ENCODE peak calls at places on chromosomes 12 and 14, in four cellular contexts. One of them, this sample, is unnamed.

GRCh38 chr12:123952037-123952436 is 20.6 kb downstream of the CCDC92 start:
- DNase-seq in K562: no peak
- DNase-seq in IMR-90: peak; percentile 62
- DNase-seq in HepG2: no peak
- DNase-seq in this sample: no peak

GRCh38 chr12:102888511-102888910 is 28.5 kb downstream of the PAH start:
- DNase-seq in K562: no peak
- DNase-seq in IMR-90: no peak
- DNase-seq in HepG2: no peak
- DNase-seq in this sample: no peak

GRCh38 chr12:85466906-85467305 is 186.9 kb downstream of the ALX1 start:
- DNase-seq in K562: no peak
- DNase-seq in IMR-90: peak; percentile 3
- DNase-seq in HepG2: no peak
- DNase-seq in this sample: no peak

GRCh38 chr14:73814158-73814557 is 37.5 kb upstream of the PTGR2 start:
- DNase-seq in K562: no peak
- DNase-seq in IMR-90: no peak
- DNase-seq in HepG2: no peak
- DNase-seq in this sample: no peak

GRCh38 chr12:124174406-124174805 is 120.5 kb upstream of the RFLNA start:
- DNase-seq in K562: no peak
- DNase-seq in IMR-90: no peak
- DNase-seq in HepG2: no peak
- DNase-seq in this sample: no peak

GRCh38 chr12:67940780-67941243 is 48.4 kb upstream of the IFNG-AS1 start:
- DNase-seq in K562: no peak
- DNase-seq in IMR-90: peak; percentile 40
- DNase-seq in HepG2: peak; percentile 9
- DNase-seq in this sample: no peak

GRCh38 chr14:104353921-104354701 is 215.7 kb downstream of the KIF26A start:
- DNase-seq in K562: no peak
- DNase-seq in IMR-90: no peak
- DNase-seq in HepG2: no peak
- DNase-seq in this sample: no peak

GRCh38 chr14:55126089-55126488 is 3.0 kb upstream of the LGALS3 start:
- DNase-seq in K562: no peak
- DNase-seq in IMR-90: no peak
- DNase-seq in HepG2: no peak
- DNase-seq in this sample: no peak

GRCh38 chr12:64780531-64781373 is 21.5 kb upstream of the GNS start:
- DNase-seq in K562: no peak
- DNase-seq in IMR-90: no peak
- DNase-seq in HepG2: no peak
- DNase-seq in this sample: peak; percentile 33
- TF ChIP-seq POLR2A in K562: no peak
- TF ChIP-seq POLR2A in IMR-90: no peak
- TF ChIP-seq POLR2A in HepG2: no peak
- TF ChIP-seq POLR2A in this sample: no peak

DNA sequence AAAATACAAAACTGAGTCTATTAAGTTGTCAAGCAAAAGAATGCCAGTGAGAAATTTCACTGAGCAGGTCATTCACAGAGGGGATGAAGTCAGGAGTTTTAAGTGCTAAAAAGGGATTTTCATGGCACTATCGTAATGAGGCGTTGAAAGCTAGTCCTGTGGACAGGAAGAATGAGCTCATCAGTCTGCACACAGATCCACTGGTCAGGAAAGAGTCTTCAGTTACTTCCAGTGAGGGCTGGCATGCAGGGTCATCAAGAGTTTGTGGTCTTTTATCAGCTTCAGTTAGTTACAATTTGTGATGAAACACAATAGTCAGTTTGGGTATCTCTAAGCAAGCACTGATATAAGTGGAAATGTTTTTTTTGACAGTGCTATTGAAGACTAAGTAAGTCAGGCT is 88.1 kb upstream of the WSCD2 start:
- DNase-seq in K562: no peak
- DNase-seq in IMR-90: no peak
- DNase-seq in HepG2: no peak
- DNase-seq in this sample: no peak
- TF ChIP-seq SMC3 in K562: no peak
- TF ChIP-seq SMC3 in IMR-90: no peak
- TF ChIP-seq SMC3 in HepG2: no peak
- TF ChIP-seq SMC3 in this sample: no peak

GRCh38 chr12:6851153-6851920 is at the start of gene CDCA3:
- DNase-seq in K562: peak; percentile 97
- DNase-seq in IMR-90: peak; percentile 98
- DNase-seq in HepG2: peak; percentile 99
- DNase-seq in this sample: peak; percentile 99
- TF ChIP-seq POLR2A in K562: peak; percentile 59
- TF ChIP-seq POLR2A in IMR-90: peak; percentile 84
- TF ChIP-seq POLR2A in HepG2: peak; percentile 95
- TF ChIP-seq POLR2A in this sample: peak; percentile 41

GRCh38 chr12:50252977-50253376 is 30.3 kb downstream of the LIMA1 start:
- DNase-seq in K562: no peak
- DNase-seq in IMR-90: no peak
- DNase-seq in HepG2: no peak
- DNase-seq in this sample: no peak

GRCh38 chr12:50256761-50257160 is 26.6 kb downstream of the LIMA1 start:
- DNase-seq in K562: no peak
- DNase-seq in IMR-90: no peak
- DNase-seq in HepG2: no peak
- DNase-seq in this sample: no peak

GRCh38 chr12:50258167-50258551 is 25.2 kb downstream of the LIMA1 start:
- DNase-seq in K562: no peak
- DNase-seq in IMR-90: no peak
- DNase-seq in HepG2: no peak
- DNase-seq in this sample: peak; percentile 32

GRCh38 chr12:50261654-50262053 is 21.7 kb downstream of the LIMA1 start:
- DNase-seq in K562: peak; percentile 38
- DNase-seq in IMR-90: peak; percentile 28
- DNase-seq in HepG2: no peak
- DNase-seq in this sample: no peak

GRCh38 chr12:50257226-50258166 is 25.8 kb downstream of the LIMA1 start:
- DNase-seq in K562: no peak
- DNase-seq in IMR-90: peak; percentile 64
- DNase-seq in HepG2: no peak
- DNase-seq in this sample: peak; percentile 44
- TF ChIP-seq SMC3 in K562: no peak
- TF ChIP-seq SMC3 in IMR-90: no peak
- TF ChIP-seq SMC3 in HepG2: no peak
- TF ChIP-seq SMC3 in this sample: no peak

GRCh38 chr14:21264025-21264801 is 5.0 kb downstream of the HNRNPC start:
- DNase-seq in K562: no peak
- DNase-seq in IMR-90: peak; percentile 91
- DNase-seq in HepG2: no peak
- DNase-seq in this sample: no peak
- TF ChIP-seq POLR2A in K562: peak; percentile 35
- TF ChIP-seq POLR2A in IMR-90: peak; percentile 0
- TF ChIP-seq POLR2A in HepG2: peak; percentile 49
- TF ChIP-seq POLR2A in this sample: no peak

DNA sequence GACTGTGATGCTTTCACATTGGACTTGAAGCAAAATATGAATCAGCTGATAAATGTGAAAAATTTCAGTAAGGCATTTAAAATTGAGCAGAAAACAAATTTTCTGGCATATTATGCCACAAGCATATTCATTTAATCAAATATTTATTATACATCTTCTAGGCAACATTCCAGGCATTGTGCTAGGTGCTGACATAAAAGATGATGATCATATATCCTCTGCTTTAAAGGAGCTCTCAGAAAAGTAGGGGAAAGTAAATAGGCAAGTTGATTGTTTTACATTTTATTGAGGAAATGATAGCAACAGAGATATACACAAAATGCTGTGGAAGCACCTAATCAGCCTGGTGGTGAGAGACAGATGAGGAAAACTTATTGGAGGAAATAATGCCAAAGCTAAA is 248.9 kb downstream of the SLC16A7 start:
- DNase-seq in K562: no peak
- DNase-seq in IMR-90: no peak
- DNase-seq in HepG2: no peak
- DNase-seq in this sample: no peak
- TF ChIP-seq SMC3 in K562: no peak
- TF ChIP-seq SMC3 in IMR-90: no peak
- TF ChIP-seq SMC3 in HepG2: no peak
- TF ChIP-seq SMC3 in this sample: no peak

DNA sequence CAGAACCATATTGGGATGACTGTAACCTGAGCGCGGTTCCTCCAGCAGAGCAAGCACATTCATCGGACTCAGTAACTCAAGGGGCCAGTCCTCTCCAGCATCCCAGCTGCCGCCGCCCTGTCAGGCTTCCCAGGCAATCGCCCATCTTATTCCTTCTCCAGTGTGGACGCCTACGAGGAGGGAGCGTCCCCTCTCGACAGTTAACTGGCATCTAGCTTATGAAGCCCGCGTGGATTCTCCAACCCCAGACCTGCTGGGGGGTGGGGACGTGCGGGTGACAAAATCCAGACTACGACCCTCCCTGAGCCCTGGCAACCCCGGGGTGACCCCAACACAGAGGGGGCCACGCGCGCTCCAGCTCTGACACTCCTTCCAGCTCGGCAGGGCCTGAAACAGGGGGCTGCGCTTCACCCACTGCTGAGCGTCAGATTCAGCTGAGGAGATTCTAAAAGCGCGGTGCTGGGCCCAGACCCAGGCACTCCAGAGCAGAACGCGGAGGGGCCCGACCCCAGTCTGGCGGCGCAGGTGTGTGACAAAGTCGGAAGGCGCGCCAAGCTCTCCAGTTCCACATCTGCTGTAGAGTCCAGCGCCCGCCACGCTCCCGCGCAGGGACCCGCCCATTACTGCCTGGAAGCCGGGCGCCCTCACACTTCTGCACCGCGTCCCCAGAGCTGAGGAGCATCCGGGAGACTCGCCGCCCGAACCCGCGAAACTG is 43.9 kb upstream of the ESR2 start:
- DNase-seq in K562: peak; percentile 66
- DNase-seq in IMR-90: peak; percentile 58
- DNase-seq in HepG2: peak; percentile 47
- DNase-seq in this sample: peak; percentile 49
- TF ChIP-seq POLR2A in K562: peak; percentile 45
- TF ChIP-seq POLR2A in IMR-90: no peak
- TF ChIP-seq POLR2A in HepG2: no peak
- TF ChIP-seq POLR2A in this sample: peak; percentile 79

DNA sequence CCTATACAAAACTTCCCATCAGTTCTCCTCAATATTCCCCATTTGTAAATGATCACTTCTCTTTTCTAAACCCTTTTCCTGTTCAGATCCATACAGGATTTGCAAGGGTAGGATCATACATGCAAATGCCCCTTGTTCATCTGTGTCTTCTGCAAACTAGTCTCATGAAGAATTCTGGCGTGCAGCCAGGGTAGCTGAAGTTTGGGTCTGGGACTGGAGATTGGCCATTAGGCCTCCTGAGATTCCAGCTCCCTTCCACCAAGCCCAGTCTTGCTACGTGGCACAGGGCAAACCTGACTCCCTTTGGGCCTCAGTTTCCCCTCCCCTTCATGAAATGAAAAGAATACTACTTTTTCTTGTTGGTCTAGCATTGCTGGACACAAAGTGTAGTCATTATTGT is 11.3 kb downstream of the C3AR1 start:
- DNase-seq in K562: no peak
- DNase-seq in IMR-90: no peak
- DNase-seq in HepG2: no peak
- DNase-seq in this sample: no peak
- TF ChIP-seq SMC3 in K562: no peak
- TF ChIP-seq SMC3 in IMR-90: no peak
- TF ChIP-seq SMC3 in HepG2: no peak
- TF ChIP-seq SMC3 in this sample: no peak

GRCh38 chr12:50024804-50025186 is 499 bp downstream of the RACGAP1 start:
- DNase-seq in K562: peak; percentile 52
- DNase-seq in IMR-90: no peak
- DNase-seq in HepG2: no peak
- DNase-seq in this sample: peak; percentile 31

GRCh38 chr12:50024227-50024626 is 1.1 kb downstream of the RACGAP1 start:
- DNase-seq in K562: no peak
- DNase-seq in IMR-90: no peak
- DNase-seq in HepG2: no peak
- DNase-seq in this sample: no peak

GRCh38 chr12:50026691-50027090 is 1.4 kb upstream of the RACGAP1 start:
- DNase-seq in K562: no peak
- DNase-seq in IMR-90: no peak
- DNase-seq in HepG2: no peak
- DNase-seq in this sample: no peak

GRCh38 chr12:50022903-50023302 is 2.4 kb downstream of the RACGAP1 start:
- DNase-seq in K562: no peak
- DNase-seq in IMR-90: no peak
- DNase-seq in HepG2: no peak
- DNase-seq in this sample: no peak

DNA sequence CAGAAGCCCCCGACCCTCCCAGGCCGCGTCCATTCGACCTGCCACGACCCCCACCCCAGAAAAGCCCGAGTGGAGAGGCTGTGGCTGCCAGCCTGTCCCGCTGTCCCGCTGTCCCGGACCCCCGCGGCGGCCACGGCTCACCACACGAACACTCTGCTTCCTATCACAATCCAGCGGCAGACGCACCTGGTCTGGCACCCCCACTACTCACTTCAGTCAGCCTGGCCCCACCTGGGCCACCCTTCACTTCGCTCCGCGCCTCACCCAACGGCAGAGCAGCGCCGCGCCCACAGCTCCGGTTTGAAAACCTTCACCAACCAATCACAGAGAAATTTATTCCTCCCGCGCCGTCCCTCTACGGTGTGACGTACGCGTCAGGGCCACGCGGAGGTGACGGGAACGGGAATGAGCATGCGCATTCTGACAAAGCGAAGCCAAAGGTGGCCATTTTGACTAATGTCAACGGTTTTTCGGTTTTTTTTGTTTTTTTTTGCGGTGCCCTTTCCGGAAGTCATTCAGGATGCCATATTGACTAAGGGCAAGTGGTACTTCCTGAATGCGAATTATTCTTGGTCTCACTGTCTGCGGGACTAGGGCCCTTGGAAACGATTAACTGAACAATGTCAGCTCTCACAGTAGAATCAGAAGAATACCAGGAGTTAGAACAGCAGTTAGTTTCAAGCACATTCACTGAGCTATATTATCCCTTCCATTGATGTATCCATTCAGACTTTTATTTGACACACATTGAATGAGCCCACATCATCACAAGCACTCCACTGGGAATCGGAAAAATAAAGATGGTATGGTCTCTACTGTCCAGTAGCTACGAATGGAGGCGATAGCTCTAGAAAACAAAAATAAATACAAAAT is at the start of gene RACGAP1:
- DNase-seq in K562: peak; percentile 99
- DNase-seq in IMR-90: peak; percentile 98
- DNase-seq in HepG2: peak; percentile 97
- DNase-seq in this sample: peak; percentile 97
- TF ChIP-seq POLR2A in K562: peak; percentile 91
- TF ChIP-seq POLR2A in IMR-90: peak; percentile 63
- TF ChIP-seq POLR2A in HepG2: peak; percentile 63
- TF ChIP-seq POLR2A in this sample: no peak

GRCh38 chr12:122738561-122738960 is 7.9 kb upstream of the HCAR1 start:
- DNase-seq in K562: no peak
- DNase-seq in IMR-90: no peak
- DNase-seq in HepG2: no peak
- DNase-seq in this sample: no peak
- TF ChIP-seq SMC3 in K562: no peak
- TF ChIP-seq SMC3 in IMR-90: no peak
- TF ChIP-seq SMC3 in HepG2: no peak
- TF ChIP-seq SMC3 in this sample: no peak

This sample was measured in A549.